ENCODE peak calls at places on chromosome 5, in five cellular contexts. W is mammary epithelial cell, M is fibroblast of lung, Z is A673, K is GM23248. V is an unnamed sample.

GRCh38 chr5:134432174-134432573 is 20.5 kb upstream of the CDKN2AIPNL start:
- DNase-seq in Z (no peak), K (no peak), W (no peak), M (no peak), V (no peak)

GRCh38 chr5:17154211-17154996 is 63.0 kb upstream of the BASP1 start:
- DNase-seq in Z (no peak), W (peak; percentile 91), K (peak; percentile 91), M (peak; percentile 92), V (no peak)

GRCh38 chr5:3535414-3536211 is 60.0 kb upstream of the IRX1 start:
- DNase-seq in M (no peak), K (no peak), W (no peak), Z (no peak), V (peak; percentile 79)

GRCh38 chr5:40960027-40960426 is 50.7 kb downstream of the C7 start:
- DNase-seq in W (no peak), Z (no peak), M (no peak), K (no peak), V (no peak)

GRCh38 chr5:181265092-181265671 is 4.2 kb upstream of the TRIM52 start:
- DNase-seq in K (no peak), M (no peak), Z (no peak), W (no peak), V (no peak)

GRCh38 chr5:149063017-149063687 is at the start of gene SH3TC2:
- DNase-seq in M (peak; percentile 57), Z (peak; percentile 76), K (peak; percentile 50), W (peak; percentile 87), V (no peak)

GRCh38 chr5:135206862-135207261 is 172.8 kb upstream of the PITX1 start:
- DNase-seq in K (no peak), M (no peak), Z (no peak), W (no peak), V (no peak)

GRCh38 chr5:51632794-51633193 is 249.5 kb downstream of the ISL1 start:
- DNase-seq in W (no peak), M (peak; percentile 2), Z (no peak), K (no peak), V (no peak)

GRCh38 chr5:74325866-74326265 is 314.7 kb downstream of the ENC1 start:
- DNase-seq in K (peak; percentile 69), W (peak; percentile 88), M (peak; percentile 79), Z (no peak), V (no peak)

GRCh38 chr5:96687812-96688453 is 25.8 kb downstream of the CAST start:
- DNase-seq in M (peak; percentile 67), W (no peak), Z (peak; percentile 76), K (peak; percentile 62), V (peak; percentile 74)

GRCh38 chr5:39948867-39949468 is 524.2 kb upstream of the DAB2 start:
- DNase-seq in K (peak; percentile 76), M (peak; percentile 60), Z (peak; percentile 83), W (peak; percentile 50), V (peak; percentile 70)

GRCh38 chr5:159317849-159318248 is 12.4 kb downstream of the IL12B start:
- DNase-seq in K (no peak), Z (no peak), W (no peak), M (no peak), V (no peak)

GRCh38 chr5:116652196-116652729 is 77.6 kb upstream of the SEMA6A start:
- DNase-seq in Z (peak; percentile 97), K (peak; percentile 53), M (peak; percentile 83), W (peak; percentile 94), V (no peak)

GRCh38 chr5:168357881-168358280 is 66.4 kb downstream of the WWC1 start:
- DNase-seq in K (no peak), Z (no peak), M (peak; percentile 33), W (no peak), V (no peak)

GRCh38 chr5:173662896-173663809 is 46.7 kb upstream of the BOD1 start:
- DNase-seq in W (no peak), M (no peak), K (no peak), Z (no peak), V (no peak)

GRCh38 chr5:95843733-95844223 is 21.3 kb upstream of the GLRX start:
- DNase-seq in Z (no peak), K (peak; percentile 56), M (no peak), W (no peak), V (no peak)

GRCh38 chr5:100595152-100595811 is 60.1 kb downstream of the FAM174A start:
- DNase-seq in Z (peak; percentile 22), W (peak; percentile 88), K (peak; percentile 97), M (peak; percentile 98), V (peak; percentile 9)

GRCh38 chr5:156051972-156052371 is 275.0 kb upstream of the SGCD start:
- DNase-seq in M (no peak), Z (no peak), W (no peak), K (no peak), V (no peak)

GRCh38 chr5:107011530-107012115 is 659.1 kb downstream of the EFNA5 start:
- DNase-seq in K (no peak), Z (peak; percentile 11), M (peak; percentile 12), W (no peak), V (no peak)

GRCh38 chr5:10701567-10702039 is 59.4 kb downstream of the DAP start:
- DNase-seq in Z (peak; percentile 55), W (no peak), K (peak; percentile 65), M (peak; percentile 56), V (peak; percentile 75)

GRCh38 chr5:150044334-150044681 is 42.0 kb downstream of the CSF1R start:
- DNase-seq in M (peak; percentile 86), W (peak; percentile 35), Z (peak; percentile 90), K (peak; percentile 72), V (no peak)

GRCh38 chr5:173764321-173765029 is 123.7 kb upstream of the CPEB4 start:
- DNase-seq in M (peak; percentile 96), K (peak; percentile 98), W (peak; percentile 92), Z (no peak), V (peak; percentile 82)

GRCh38 chr5:144028644-144029043 is 141.8 kb downstream of the YIPF5 start:
- DNase-seq in K (peak; percentile 92), Z (peak; percentile 3), W (peak; percentile 6), M (peak; percentile 92), V (no peak)

GRCh38 chr5:142924135-142924883 is 154.1 kb downstream of the ARHGAP26 start:
- DNase-seq in M (peak; percentile 29), W (no peak), K (peak; percentile 44), Z (peak; percentile 42), V (no peak)

GRCh38 chr5:91670565-91670964 is 287.4 kb upstream of the ARRDC3 start:
- DNase-seq in M (no peak), W (no peak), Z (no peak), K (no peak), V (no peak)

GRCh38 chr5:174195517-174195916 is 150.0 kb downstream of the NSG2 start:
- DNase-seq in W (no peak), Z (no peak), M (no peak), K (no peak), V (no peak)

GRCh38 chr5:97096096-97096648 is 46.2 kb downstream of the LIX1 start:
- DNase-seq in M (peak; percentile 71), K (peak; percentile 5), Z (no peak), W (no peak), V (no peak)

GRCh38 chr5:149775785-149776184 is 45.7 kb downstream of the PPARGC1B start:
- DNase-seq in Z (peak; percentile 39), K (no peak), W (peak; percentile 20), M (no peak), V (peak; percentile 43)

GRCh38 chr5:111747336-111747735 is 9.7 kb downstream of the NREP start:
- DNase-seq in K (peak; percentile 77), W (peak; percentile 82), M (peak; percentile 78), Z (no peak), V (no peak)

GRCh38 chr5:180208435-180209081 is 453 bp downstream of the RASGEF1C start:
- DNase-seq in W (no peak), K (peak; percentile 16), Z (peak; percentile 19), M (no peak), V (peak; percentile 58)
- TF ChIP-seq EZH2 in W (peak; percentile 40), K (peak; percentile 36), Z (no peak), M (peak; percentile 58), V (no peak)

DNA sequence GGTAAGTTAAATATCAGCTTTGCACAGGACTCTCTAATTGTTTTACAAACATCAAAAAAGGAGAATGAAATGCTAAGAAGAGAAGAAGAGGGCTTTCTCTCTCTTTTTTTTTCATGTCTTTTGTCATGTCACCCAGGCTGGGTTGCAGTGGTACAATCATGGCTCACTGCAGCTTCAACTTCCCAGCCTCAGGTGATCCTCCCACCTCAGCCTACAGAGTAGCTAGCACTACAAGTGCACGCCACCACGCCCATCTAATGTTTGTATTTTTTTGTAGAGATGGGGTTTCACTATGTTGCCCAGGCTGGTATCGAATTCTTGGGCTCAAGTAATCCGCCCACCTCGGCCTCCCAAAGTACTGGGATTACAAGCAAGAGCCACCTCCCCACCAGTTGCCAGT is 18.6 kb downstream of the SERINC5 start:
- DNase-seq in W (no peak), M (no peak), Z (no peak), K (no peak), V (no peak)
- H3K4me1 ChIP-seq in W (no peaks in the 10 kb centered on the region), M (peaks cover 5% of the 10 kb centered on the region), Z (peaks cover 31% of the 10 kb centered on the region), K (peaks cover 20% of the 10 kb centered on the region), V (peaks cover 4% of the 10 kb centered on the region)

GRCh38 chr5:146380714-146381113 is 42.1 kb downstream of the POU4F3 start:
- DNase-seq in Z (no peak), M (no peak), W (no peak), K (no peak), V (no peak)

GRCh38 chr5:146378981-146379380 is 40.3 kb downstream of the POU4F3 start:
- DNase-seq in Z (no peak), K (no peak), W (no peak), M (no peak), V (no peak)
- TF ChIP-seq EZH2 in Z (no peak), K (no peak), W (no peak), M (no peak), V (no peak)

GRCh38 chr5:38680094-38680765 is 123.8 kb upstream of the LIFR start:
- DNase-seq in M (no peak), W (no peak), K (no peak), Z (no peak), V (no peak)
- H3K4me1 ChIP-seq in M (no peaks in the 10 kb centered on the region), W (no peaks in the 10 kb centered on the region), K (no peaks in the 10 kb centered on the region), Z (no peaks in the 10 kb centered on the region), V (no peaks in the 10 kb centered on the region)

DNA sequence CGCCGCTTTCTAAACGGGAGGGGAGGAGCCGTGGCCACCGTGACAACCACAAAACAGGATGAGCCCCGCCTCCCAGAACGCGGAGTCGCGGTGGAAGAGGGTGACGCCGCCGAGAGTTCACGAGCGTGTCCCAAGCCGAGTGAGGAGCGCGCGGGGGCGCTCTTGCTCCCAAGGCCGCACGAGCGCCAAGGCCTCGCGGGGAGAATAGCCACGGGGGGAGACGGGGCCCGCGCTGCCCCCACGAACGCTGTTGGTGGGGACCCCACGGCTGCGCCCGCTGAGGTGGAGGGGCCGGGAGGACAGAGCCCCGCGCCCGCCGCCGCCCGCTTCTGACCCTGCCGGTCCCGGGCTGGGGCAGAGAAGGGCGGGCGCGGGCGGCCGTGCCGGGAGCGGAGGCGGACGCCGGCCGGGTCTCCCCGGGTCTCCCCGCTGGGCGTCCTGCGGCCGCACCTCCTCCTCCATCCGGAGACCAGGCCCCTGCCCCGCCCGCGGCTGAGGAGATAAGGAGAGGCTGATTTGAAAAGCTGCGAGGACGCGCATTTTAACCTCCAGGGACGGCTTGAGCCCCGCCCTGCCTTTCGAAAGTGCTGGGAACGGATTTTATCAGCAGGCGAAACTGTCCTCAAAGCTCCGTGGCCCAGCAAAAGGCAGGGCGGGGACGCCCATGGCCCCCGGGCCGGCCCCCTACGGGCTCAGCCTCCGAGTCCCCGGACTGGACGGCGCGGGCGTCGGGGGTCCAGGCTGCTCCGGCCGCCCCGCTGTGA is 3.8 kb upstream of the NKD2 start:
- DNase-seq in Z (peak; percentile 85), M (peak; percentile 17), K (peak; percentile 72), W (no peak), V (peak; percentile 85)
- TF ChIP-seq EZH2 in Z (no peak), M (no peak), K (no peak), W (no peak), V (no peak)